ENCODE peak calls at places on chromosome 17, in six cellular contexts. Y, L, O, H, I and V are unnamed samples.

GRCh38 chr17:73043686-73044581 is 48.6 kb downstream of the SLC39A11 start:
- DNase-seq in O (no peak), Y (no peak), L (no peak), H (peak; percentile 35), I (no peak), V (no peak)

GRCh38 chr17:79705674-79706073 is 25.1 kb upstream of the ENPP7 start:
- DNase-seq in L (no peak), Y (no peak), O (no peak), H (no peak), I (no peak), V (no peak)

GRCh38 chr17:2693561-2694380 is 17.8 kb downstream of the CLUH start:
- DNase-seq in L (no peak), Y (no peak), O (no peak), I (no peak), H (peak; percentile 27), V (no peak)

GRCh38 chr17:79231766-79232287 is 157.2 kb downstream of the ENGASE start:
- DNase-seq in O (no peak), H (no peak), I (no peak), Y (no peak), L (no peak), V (no peak)

GRCh38 chr17:51103050-51103449 is 17.6 kb downstream of the SPAG9 start:
- DNase-seq in Y (no peak), H (no peak), O (no peak), I (no peak), L (no peak), V (no peak)

GRCh38 chr17:75691371-75692290 is 24.5 kb downstream of the SAP30BP start:
- DNase-seq in Y (no peak), I (no peak), O (no peak), H (no peak), L (no peak), V (peak; percentile 39)

GRCh38 chr17:79630821-79631639 is 20.2 kb upstream of the RBFOX3 start:
- DNase-seq in I (no peak), H (peak; percentile 22), Y (no peak), L (peak; percentile 0), O (no peak), V (no peak)

GRCh38 chr17:67520916-67521772 is 144.1 kb downstream of the PITPNC1 start:
- DNase-seq in Y (no peak), H (no peak), I (no peak), L (no peak), O (no peak), V (no peak)

GRCh38 chr17:65085397-65085796 is 28.9 kb upstream of the GNA13 start:
- DNase-seq in Y (no peak), L (no peak), O (peak; percentile 42), I (no peak), H (no peak), V (no peak)

GRCh38 chr17:35129154-35129972 is 7.9 kb downstream of the FNDC8 start:
- DNase-seq in Y (no peak), H (no peak), I (no peak), L (no peak), O (no peak), V (no peak)

GRCh38 chr17:50039058-50039457 is 16.9 kb upstream of the ITGA3 start:
- DNase-seq in Y (no peak), H (peak; percentile 10), I (no peak), O (no peak), L (no peak), V (no peak)

GRCh38 chr17:81049973-81050551 is 15.1 kb downstream of the BAIAP2 start:
- DNase-seq in O (no peak), H (peak; percentile 50), L (peak; percentile 55), I (no peak), Y (peak; percentile 48), V (no peak)

GRCh38 chr17:32912218-32912897 is 15.6 kb upstream of the TMEM98 start:
- DNase-seq in I (peak; percentile 44), H (no peak), O (no peak), Y (peak; percentile 48), L (peak; percentile 37), V (no peak)

GRCh38 chr17:77382356-77382911 is 241.7 kb downstream of the SEC14L1 start:
- DNase-seq in I (no peak), O (peak; percentile 85), H (no peak), L (no peak), Y (no peak), V (no peak)

GRCh38 chr17:65485388-65486299 is 75.8 kb downstream of the AXIN2 start:
- DNase-seq in H (no peak), L (peak; percentile 43), O (no peak), Y (no peak), I (no peak), V (no peak)

GRCh38 chr17:78747479-78747878 is 34.6 kb downstream of the CYTH1 start:
- DNase-seq in H (no peak), I (no peak), Y (no peak), L (no peak), O (no peak), V (no peak)

GRCh38 chr17:57260325-57261083 is 4.2 kb downstream of the MSI2 start:
- DNase-seq in O (peak; percentile 88), Y (no peak), L (no peak), I (no peak), H (no peak), V (no peak)

DNA sequence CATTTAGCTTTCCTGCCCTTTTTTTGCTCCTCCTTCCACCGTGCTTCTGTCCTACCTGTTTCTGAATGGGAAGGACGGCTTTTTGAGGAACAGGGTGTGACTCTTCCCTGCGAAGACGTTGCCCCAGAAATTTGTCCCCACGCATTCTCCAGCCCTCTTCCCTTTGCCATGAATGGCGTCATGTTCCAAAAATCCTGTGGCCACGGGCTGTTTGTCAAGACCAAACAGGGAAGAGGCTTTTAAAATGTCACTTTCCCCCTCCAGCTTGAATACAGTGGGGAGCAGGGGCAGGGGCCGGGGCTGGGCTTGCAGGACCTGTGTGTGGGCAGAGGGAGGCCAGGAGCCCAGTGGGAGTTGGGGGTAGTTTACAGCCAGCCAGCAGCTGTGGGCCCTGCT is 13.9 kb downstream of the MPRIP start:
- DNase-seq in H (no peak), O (no peak), L (no peak), Y (peak; percentile 48), I (no peak), V (no peak)
- H3K27ac ChIP-seq in H (no peak overlapping the region), O (no peak overlapping the region), L (peak overlapping the region; percentile 82), Y (peak overlapping the region; percentile 96), I (peak overlapping the region; percentile 49), V (no peak overlapping the region)

GRCh38 chr17:4944163-4944553 is 4.1 kb downstream of the RNF167 start:
- DNase-seq in H (no peak), L (no peak), Y (no peak), I (no peak), O (peak; percentile 68), V (no peak)
- H3K27ac ChIP-seq in H (no peak overlapping the region), L (peak overlapping the region; percentile 100), Y (peak overlapping the region; percentile 96), I (no peak overlapping the region), O (peak overlapping the region; percentile 99), V (no peak overlapping the region)

GRCh38 chr17:17204635-17205231 is 1.4 kb downstream of the PLD6 start:
- DNase-seq in I (no peak), Y (no peak), O (no peak), H (no peak), L (no peak), V (no peak)

GRCh38 chr17:17201907-17202306 is 4.2 kb downstream of the PLD6 start:
- DNase-seq in Y (no peak), I (no peak), H (no peak), L (peak; percentile 50), O (no peak), V (no peak)

GRCh38 chr17:17205368-17206148 is 575 bp downstream of the PLD6 start:
- DNase-seq in I (peak; percentile 42), L (peak; percentile 55), O (no peak), Y (peak; percentile 64), H (peak; percentile 80), V (no peak)

GRCh38 chr17:17203173-17203730 is 2.9 kb downstream of the PLD6 start:
- DNase-seq in Y (no peak), O (no peak), L (no peak), I (no peak), H (no peak), V (no peak)

DNA sequence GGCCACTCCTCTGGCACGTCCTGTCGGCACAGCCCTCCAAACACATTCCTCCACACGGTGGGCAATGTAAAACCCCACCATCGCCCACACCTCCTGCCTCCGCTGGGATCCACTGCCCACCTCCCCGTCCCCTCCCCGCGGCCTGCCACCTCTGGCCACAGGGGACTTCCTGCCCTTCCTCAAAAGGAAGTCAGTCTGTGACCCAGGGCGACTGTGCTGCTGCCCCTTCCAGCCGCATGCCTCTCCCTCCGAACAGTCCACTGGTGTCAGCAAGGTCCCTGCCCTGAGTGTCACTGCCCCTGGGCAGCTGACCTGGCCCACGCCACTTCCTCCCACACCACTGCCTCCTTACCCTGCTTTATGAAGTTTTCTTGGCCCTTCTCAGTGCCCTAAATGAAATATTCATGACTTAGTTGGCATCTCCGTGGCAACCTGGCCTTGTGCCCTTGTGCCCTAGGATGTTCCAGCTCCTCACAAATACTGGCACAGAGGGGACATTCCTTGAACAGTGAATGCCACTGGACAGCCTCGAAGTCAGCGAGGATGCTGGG is 2.0 kb downstream of the PLD6 start:
- DNase-seq in L (peak; percentile 60), H (no peak), Y (no peak), I (no peak), O (no peak), V (peak; percentile 68)
- H3K27ac ChIP-seq in L (peak overlapping the region; percentile 87), H (no peak overlapping the region), Y (peak overlapping the region; percentile 13), I (no peak overlapping the region), O (no peak overlapping the region), V (peak overlapping the region; percentile 91)

GRCh38 chr17:17670701-17671319 is 10.4 kb upstream of the RAI1 start:
- DNase-seq in L (no peak), O (no peak), Y (no peak), I (no peak), H (no peak), V (no peak)
- H3K27ac ChIP-seq in L (peak overlapping the region; percentile 66), O (no peak overlapping the region), Y (no peak overlapping the region), I (no peak overlapping the region), H (no peak overlapping the region), V (no peak overlapping the region)

GRCh38 chr17:47275245-47275984 is 21.8 kb downstream of the ITGB3 start:
- DNase-seq in H (peak; percentile 93), O (no peak), Y (peak; percentile 88), L (peak; percentile 93), I (peak; percentile 91), V (no peak)

GRCh38 chr17:47276444-47276843 is 22.8 kb downstream of the ITGB3 start:
- DNase-seq in I (no peak), H (no peak), O (no peak), L (no peak), Y (no peak), V (no peak)

GRCh38 chr17:47273245-47273644 is 19.6 kb downstream of the ITGB3 start:
- DNase-seq in L (no peak), O (no peak), I (no peak), H (no peak), Y (no peak), V (no peak)

GRCh38 chr17:47272491-47272890 is 18.9 kb downstream of the ITGB3 start:
- DNase-seq in O (no peak), I (no peak), H (no peak), Y (no peak), L (no peak), V (no peak)

GRCh38 chr17:47274319-47275069 is 20.9 kb downstream of the ITGB3 start:
- DNase-seq in Y (no peak), O (no peak), I (no peak), H (no peak), L (no peak), V (no peak)
- H3K27ac ChIP-seq in Y (no peak overlapping the region), O (no peak overlapping the region), I (peak overlapping the region; percentile 70), H (peak overlapping the region; percentile 78), L (peak overlapping the region; percentile 89), V (no peak overlapping the region)